ENCODE peak calls at places on chromosomes 6 and 20, in eight cellular contexts. K, Z, Q, X, C, I, F and J are unnamed samples.

GRCh38 chr20:21607971-21608735 is 94.3 kb upstream of the NKX2-2 start:
- DNase-seq in I (peak), F (peak), C (no peak), Z (no peak), Q (no peak), X (no peak), K (peak), J (no peak)

GRCh38 chr6:150325093-150325772 is 43.6 kb upstream of the IYD start:
- DNase-seq in K (no peak), X (no peak), Z (no peak), F (no peak), C (no peak), Q (no peak), I (no peak), J (no peak)

GRCh38 chr6:168956141-168956838 is 297.4 kb downstream of the THBS2 start:
- DNase-seq in I (no peak), X (no peak), C (no peak), Q (peak), Z (no peak), K (no peak), F (no peak), J (no peak)

GRCh38 chr6:32637219-32637880 is at the start of gene HLA-DQA1:
- DNase-seq in C (no peak), F (no peak), Q (no peak), K (no peak), X (peak), I (no peak), Z (no peak), J (peak)

GRCh38 chr6:113732384-113732966 is 124.7 kb upstream of the MARCKS start:
- DNase-seq in Z (no peak), Q (peak), I (no peak), C (peak), X (no peak), F (peak), K (peak), J (no peak)

GRCh38 chr20:57567471-57568079 is 6.7 kb downstream of the PCK1 start:
- DNase-seq in Q (no peak), Z (peak), K (no peak), I (peak), C (no peak), X (no peak), F (no peak), J (no peak)

GRCh38 chr6:30814137-30815084 is 69.9 kb upstream of the DDR1 start:
- DNase-seq in Z (no peak), F (no peak), Q (peak), C (peak), I (peak), K (no peak), X (no peak), J (no peak)

GRCh38 chr6:14240411-14241166 is 123.0 kb downstream of the CD83 start:
- DNase-seq in Q (no peak), C (no peak), F (no peak), K (no peak), X (no peak), I (no peak), Z (no peak), J (no peak)

GRCh38 chr6:138897031-138897430 is 91.0 kb downstream of the REPS1 start:
- DNase-seq in Q (peak), I (no peak), Z (no peak), C (no peak), K (no peak), X (no peak), F (no peak), J (no peak)

GRCh38 chr20:35467339-35468224 is 12.2 kb downstream of the CEP250 start:
- DNase-seq in C (peak), Z (no peak), X (no peak), I (no peak), F (peak), K (no peak), Q (peak), J (no peak)

GRCh38 chr6:45433533-45434400 is 56.0 kb upstream of the SUPT3H start:
- DNase-seq in C (no peak), X (no peak), Q (no peak), Z (no peak), I (no peak), K (no peak), F (no peak), J (no peak)

GRCh38 chr6:118641042-118641441 is 10.3 kb downstream of the CEP85L start:
- DNase-seq in F (no peak), Q (no peak), K (no peak), C (no peak), Z (no peak), I (no peak), X (no peak), J (no peak)

GRCh38 chr20:38997622-38998021 is 35.5 kb downstream of the DHX35 start:
- DNase-seq in I (no peak), C (no peak), K (no peak), Q (no peak), F (no peak), Z (no peak), X (peak), J (no peak)

DNA sequence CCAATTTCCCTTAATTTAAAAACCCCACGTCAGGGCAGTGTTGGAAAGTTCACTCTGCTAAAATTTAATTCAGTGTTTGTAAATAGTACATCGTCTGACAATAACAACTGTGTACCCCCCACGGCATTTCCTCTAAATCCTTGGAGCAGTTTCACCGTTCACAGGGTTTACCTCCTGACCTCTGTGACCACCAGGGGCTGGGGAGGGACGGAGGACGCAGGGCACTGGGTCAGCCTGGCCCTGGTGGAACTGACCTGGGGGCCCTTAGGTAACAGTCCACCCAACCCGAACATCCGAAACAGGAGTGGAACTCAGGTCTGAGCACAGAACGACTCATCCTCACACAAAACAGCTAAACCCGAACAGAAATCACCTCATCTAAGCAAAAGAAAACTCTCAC is 2.1 kb downstream of the ZBTB46 start:
- DNase-seq in Q (no peak), Z (no peak), C (no peak), X (no peak), F (no peak), I (no peak), K (no peak), J (no peak)
- H3K4me3 ChIP-seq in Q (no peak), Z (no peak), C (peak), X (no peak), F (peak), I (no peak), K (peak), J (no peak)

DNA sequence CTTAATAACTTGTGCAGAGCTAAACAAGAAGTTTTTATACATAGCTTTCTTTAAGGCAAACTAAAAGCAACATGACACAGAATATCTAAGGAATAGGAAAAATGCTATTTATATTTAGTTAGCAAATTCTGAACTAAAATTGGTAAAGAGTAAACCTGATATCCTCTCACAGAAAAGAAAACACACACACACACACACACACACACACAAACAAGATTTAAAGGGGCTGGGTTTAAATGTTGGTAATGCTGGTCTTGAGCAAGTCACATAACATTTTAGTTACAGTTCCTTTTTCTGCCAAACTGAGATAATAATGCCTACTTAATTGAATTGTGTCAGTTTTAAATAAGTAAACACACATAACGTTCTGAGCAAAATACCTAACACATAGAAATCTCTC is 1.6 kb downstream of the TRDN start:
- DNase-seq in F (no peak), Z (no peak), I (no peak), K (no peak), X (no peak), C (no peak), Q (no peak), J (no peak)
- TF ChIP-seq CTCF in F (no peak), Z (no peak), I (no peak), K (no peak), X (no peak), C (no peak), Q (no peak), J (no peak)

GRCh38 chr6:1013656-1014430 is 298.1 kb upstream of the FOXQ1 start:
- DNase-seq in C (no peak), F (no peak), X (peak), I (no peak), Z (no peak), Q (no peak), K (no peak), J (no peak)
- TF ChIP-seq POLR2A in C (no peak), F (no peak), X (no peak), I (no peak), Z (no peak), Q (no peak), K (no peak), J (no peak)

DNA sequence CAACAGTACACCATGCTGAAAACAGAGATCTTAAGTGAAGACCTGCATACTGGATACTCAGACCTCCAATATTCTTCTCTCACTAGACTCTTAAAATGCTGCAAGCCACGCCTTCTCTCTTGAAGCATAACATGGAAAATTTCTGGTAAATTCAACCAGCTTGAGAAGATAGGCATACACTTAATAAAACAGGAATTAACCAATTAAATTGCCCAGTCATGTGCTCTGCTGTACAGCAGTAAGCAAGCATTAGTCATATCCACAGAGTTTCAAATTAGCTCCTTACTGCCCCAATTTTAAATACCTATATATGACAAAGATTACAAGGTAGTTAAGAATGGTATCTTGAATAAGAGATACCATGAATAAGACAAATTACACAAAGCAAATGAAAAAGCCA is 53.8 kb downstream of the C6orf58 start:
- DNase-seq in F (no peak), C (no peak), Z (no peak), K (no peak), Q (no peak), I (no peak), X (no peak), J (no peak)
- H3K4me3 ChIP-seq in F (no peak), C (no peak), Z (no peak), K (no peak), Q (no peak), I (no peak), X (no peak), J (no peak)

GRCh38 chr6:109978174-109979032 is at the start of gene GPR6:
- DNase-seq in F (peak), C (no peak), X (no peak), I (peak), Z (peak), K (no peak), Q (peak), J (no peak)
- TF ChIP-seq CTCF in F (no peak), C (no peak), X (no peak), I (no peak), Z (no peak), K (no peak), Q (no peak), J (no peak)

GRCh38 chr6:43171284-43172126 is 436 bp downstream of the SRF start:
- DNase-seq in X (no peak), F (peak), C (no peak), Q (no peak), Z (peak), I (peak), K (no peak), J (peak)
- TF ChIP-seq POLR2A in X (peak), F (peak), C (peak), Q (peak), Z (peak), I (peak), K (no peak), J (peak)

GRCh38 chr6:28803337-28803709 is 120.5 kb downstream of the TRIM27 start:
- DNase-seq in I (no peak), F (no peak), Q (no peak), Z (no peak), X (no peak), C (no peak), K (no peak), J (no peak)
- H3K4me3 ChIP-seq in I (no peak), F (no peak), Q (no peak), Z (no peak), X (no peak), C (no peak), K (no peak), J (no peak)

GRCh38 chr20:48948612-48949011 is 27.1 kb downstream of the ARFGEF2 start:
- DNase-seq in F (no peak), K (no peak), Q (no peak), Z (no peak), I (no peak), X (no peak), C (no peak), J (no peak)
- TF ChIP-seq CTCF in F (no peak), K (no peak), Q (no peak), Z (no peak), I (no peak), X (no peak), C (no peak), J (no peak)

DNA sequence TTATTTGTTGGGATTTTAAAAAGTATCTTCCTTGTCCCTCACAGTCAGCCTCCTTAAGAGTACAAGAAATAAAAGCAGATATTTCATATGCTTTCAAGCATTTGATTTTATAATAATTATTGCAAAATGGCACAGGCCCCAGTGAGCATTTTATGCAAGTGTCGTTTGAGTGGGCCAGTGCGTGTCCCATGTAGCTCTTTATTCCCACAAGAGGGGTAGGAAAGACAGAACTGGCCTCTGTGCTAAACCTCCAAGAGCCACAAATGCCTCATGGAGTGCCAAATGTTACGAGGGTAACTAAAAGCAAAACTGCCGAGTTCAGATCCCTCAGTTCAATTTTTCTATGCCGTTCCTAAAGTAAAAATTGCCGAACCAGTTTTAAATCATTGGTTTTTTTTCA is 12.7 kb downstream of the GPLD1 start:
- DNase-seq in I (no peak), Q (no peak), K (no peak), Z (no peak), X (no peak), C (no peak), F (no peak), J (no peak)
- TF ChIP-seq POLR2A in I (no peak), Q (no peak), K (no peak), Z (no peak), X (no peak), C (no peak), F (no peak), J (no peak)